ENCODE peak calls at places on chromosomes 11 and 22, in five cellular contexts. One of them, this sample, is unnamed. For H3K4me1, the result is how much of the 10 kb centered on the place peaks cover.

GRCh38 chr11:64694026-64694755 is 28.8 kb downstream of the NRXN2 start:
- DNase-seq in endodermal cell: no peak
- DNase-seq in left ventricle myocardium inferior: no peak
- DNase-seq in pancreas: no peak
- DNase-seq in K562: no peak
- DNase-seq in this sample: no peak

GRCh38 chr11:7072401-7073028 is 16.3 kb upstream of the RBMXL2 start:
- DNase-seq in endodermal cell: no peak
- DNase-seq in left ventricle myocardium inferior: no peak
- DNase-seq in pancreas: no peak
- DNase-seq in K562: peak
- DNase-seq in this sample: no peak

GRCh38 chr11:6405837-6406236 is 13.1 kb downstream of the APBB1 start:
- DNase-seq in endodermal cell: no peak
- DNase-seq in left ventricle myocardium inferior: no peak
- DNase-seq in pancreas: no peak
- DNase-seq in K562: no peak
- DNase-seq in this sample: no peak

GRCh38 chr11:17988465-17988864 is 24.4 kb downstream of the SERGEF start:
- DNase-seq in endodermal cell: no peak
- DNase-seq in left ventricle myocardium inferior: no peak
- DNase-seq in pancreas: no peak
- DNase-seq in K562: no peak
- DNase-seq in this sample: no peak

GRCh38 chr11:76835928-76836612 is 24.6 kb upstream of the ACER3 start:
- DNase-seq in endodermal cell: no peak
- DNase-seq in left ventricle myocardium inferior: peak
- DNase-seq in pancreas: peak
- DNase-seq in K562: no peak
- DNase-seq in this sample: peak

GRCh38 chr22:36369004-36369921 is 18.5 kb downstream of the MYH9 start:
- DNase-seq in endodermal cell: peak
- DNase-seq in left ventricle myocardium inferior: no peak
- DNase-seq in pancreas: no peak
- DNase-seq in K562: no peak
- DNase-seq in this sample: peak

GRCh38 chr11:63920126-63920869 is 3.3 kb upstream of the RCOR2 start:
- DNase-seq in endodermal cell: peak
- DNase-seq in left ventricle myocardium inferior: peak
- DNase-seq in pancreas: peak
- DNase-seq in K562: no peak
- DNase-seq in this sample: no peak

GRCh38 chr11:101835465-101836063 is 79.2 kb upstream of the CEP126 start:
- DNase-seq in endodermal cell: no peak
- DNase-seq in left ventricle myocardium inferior: no peak
- DNase-seq in pancreas: no peak
- DNase-seq in K562: no peak
- DNase-seq in this sample: no peak

GRCh38 chr11:2933376-2934056 is 4.3 kb upstream of the PHLDA2 start:
- DNase-seq in endodermal cell: peak
- DNase-seq in left ventricle myocardium inferior: peak
- DNase-seq in pancreas: no peak
- DNase-seq in K562: no peak
- DNase-seq in this sample: peak

GRCh38 chr11:22566293-22566692 is 59.3 kb downstream of the FANCF start:
- DNase-seq in endodermal cell: peak
- DNase-seq in left ventricle myocardium inferior: no peak
- DNase-seq in pancreas: no peak
- DNase-seq in K562: no peak
- DNase-seq in this sample: no peak

GRCh38 chr11:2781413-2782274 is 81.8 kb upstream of the KCNQ1OT1 start:
- DNase-seq in endodermal cell: peak
- DNase-seq in left ventricle myocardium inferior: peak
- DNase-seq in pancreas: peak
- DNase-seq in K562: peak
- DNase-seq in this sample: peak

GRCh38 chr11:130428271-130428670 is at the start of gene ADAMTS8:
- DNase-seq in endodermal cell: no peak
- DNase-seq in left ventricle myocardium inferior: no peak
- DNase-seq in pancreas: no peak
- DNase-seq in K562: no peak
- DNase-seq in this sample: no peak

GRCh38 chr11:61524446-61524845 is 15.9 kb downstream of the LRRC10B start:
- DNase-seq in endodermal cell: no peak
- DNase-seq in left ventricle myocardium inferior: no peak
- DNase-seq in pancreas: no peak
- DNase-seq in K562: no peak
- DNase-seq in this sample: no peak

GRCh38 chr11:125674210-125674609 is 6.4 kb downstream of the ACRV1 start:
- DNase-seq in endodermal cell: no peak
- DNase-seq in left ventricle myocardium inferior: no peak
- DNase-seq in pancreas: no peak
- DNase-seq in K562: no peak
- DNase-seq in this sample: no peak

GRCh38 chr11:104191124-104191523 is 27.2 kb upstream of the PDGFD start:
- DNase-seq in endodermal cell: no peak
- DNase-seq in left ventricle myocardium inferior: no peak
- DNase-seq in pancreas: no peak
- DNase-seq in K562: no peak
- DNase-seq in this sample: no peak

GRCh38 chr22:48665286-48666010 is 1162.2 kb downstream of the BRD1 start:
- DNase-seq in endodermal cell: no peak
- DNase-seq in left ventricle myocardium inferior: no peak
- DNase-seq in pancreas: no peak
- DNase-seq in K562: no peak
- DNase-seq in this sample: no peak

GRCh38 chr22:32754413-32755041 is 47.0 kb upstream of the TIMP3 start:
- DNase-seq in endodermal cell: no peak
- DNase-seq in left ventricle myocardium inferior: peak
- DNase-seq in pancreas: no peak
- DNase-seq in K562: no peak
- DNase-seq in this sample: peak

GRCh38 chr11:3089236-3090061 is 32.2 kb upstream of the CARS1 start:
- DNase-seq in endodermal cell: no peak
- DNase-seq in left ventricle myocardium inferior: no peak
- DNase-seq in pancreas: no peak
- DNase-seq in K562: no peak
- DNase-seq in this sample: no peak

GRCh38 chr11:36311926-36312592 is 16.0 kb downstream of the PRR5L start:
- DNase-seq in endodermal cell: no peak
- DNase-seq in left ventricle myocardium inferior: no peak
- DNase-seq in pancreas: no peak
- DNase-seq in K562: no peak
- DNase-seq in this sample: no peak

GRCh38 chr11:44203270-44204043 is 106.5 kb downstream of the ALX4 start:
- DNase-seq in endodermal cell: no peak
- DNase-seq in left ventricle myocardium inferior: peak
- DNase-seq in pancreas: no peak
- DNase-seq in K562: no peak
- DNase-seq in this sample: no peak

GRCh38 chr11:126061707-126062678 is 673 bp downstream of the CDON start:
- DNase-seq in endodermal cell: peak
- DNase-seq in left ventricle myocardium inferior: peak
- DNase-seq in pancreas: peak
- DNase-seq in K562: peak
- DNase-seq in this sample: peak

GRCh38 chr22:19176175-19176630 is 2.3 kb downstream of the SLC25A1 start:
- DNase-seq in endodermal cell: peak
- DNase-seq in left ventricle myocardium inferior: no peak
- DNase-seq in pancreas: no peak
- DNase-seq in K562: no peak
- DNase-seq in this sample: no peak

GRCh38 chr11:824942-825341 is 2.8 kb upstream of the CRACR2B start:
- DNase-seq in endodermal cell: no peak
- DNase-seq in left ventricle myocardium inferior: no peak
- DNase-seq in pancreas: peak
- DNase-seq in K562: no peak
- DNase-seq in this sample: no peak

GRCh38 chr11:69209936-69210659 is 54.4 kb downstream of the SMIM38 start:
- DNase-seq in endodermal cell: peak
- DNase-seq in left ventricle myocardium inferior: no peak
- DNase-seq in pancreas: no peak
- DNase-seq in K562: peak
- DNase-seq in this sample: peak

GRCh38 chr11:119081682-119082081 is 3.0 kb upstream of the HMBS start:
- DNase-seq in endodermal cell: no peak
- DNase-seq in left ventricle myocardium inferior: no peak
- DNase-seq in pancreas: no peak
- DNase-seq in K562: no peak
- DNase-seq in this sample: no peak

GRCh38 chr11:123302751-123303195 is 107.7 kb upstream of the CLMP start:
- DNase-seq in endodermal cell: peak
- DNase-seq in left ventricle myocardium inferior: no peak
- DNase-seq in pancreas: no peak
- DNase-seq in K562: no peak
- DNase-seq in this sample: peak

GRCh38 chr11:58577441-58578135 is 1.3 kb upstream of the ZFP91 start:
- DNase-seq in endodermal cell: no peak
- DNase-seq in left ventricle myocardium inferior: peak
- DNase-seq in pancreas: peak
- DNase-seq in K562: peak
- DNase-seq in this sample: peak

GRCh38 chr11:58578635-58579191 is at the start of gene ZFP91:
- DNase-seq in endodermal cell: peak
- DNase-seq in left ventricle myocardium inferior: peak
- DNase-seq in pancreas: peak
- DNase-seq in K562: peak
- DNase-seq in this sample: peak

GRCh38 chr11:58578136-58578634 is 678 bp upstream of the ZFP91 start:
- DNase-seq in endodermal cell: peak
- DNase-seq in left ventricle myocardium inferior: peak
- DNase-seq in pancreas: peak
- DNase-seq in K562: peak
- DNase-seq in this sample: peak

GRCh38 chr11:58580311-58580710 is 1.4 kb downstream of the ZFP91 start:
- DNase-seq in endodermal cell: no peak
- DNase-seq in left ventricle myocardium inferior: no peak
- DNase-seq in pancreas: no peak
- DNase-seq in K562: no peak
- DNase-seq in this sample: no peak

GRCh38 chr11:58579192-58580129 is 598 bp downstream of the ZFP91 start:
- DNase-seq in endodermal cell: peak
- DNase-seq in left ventricle myocardium inferior: peak
- DNase-seq in pancreas: peak
- DNase-seq in K562: peak
- DNase-seq in this sample: peak
- H3K4me1 ChIP-seq in endodermal cell: under half
- H3K4me1 ChIP-seq in left ventricle myocardium inferior: half or more
- H3K4me1 ChIP-seq in pancreas: under half
- H3K4me1 ChIP-seq in K562: under half
- H3K4me1 ChIP-seq in this sample: under half

DNA sequence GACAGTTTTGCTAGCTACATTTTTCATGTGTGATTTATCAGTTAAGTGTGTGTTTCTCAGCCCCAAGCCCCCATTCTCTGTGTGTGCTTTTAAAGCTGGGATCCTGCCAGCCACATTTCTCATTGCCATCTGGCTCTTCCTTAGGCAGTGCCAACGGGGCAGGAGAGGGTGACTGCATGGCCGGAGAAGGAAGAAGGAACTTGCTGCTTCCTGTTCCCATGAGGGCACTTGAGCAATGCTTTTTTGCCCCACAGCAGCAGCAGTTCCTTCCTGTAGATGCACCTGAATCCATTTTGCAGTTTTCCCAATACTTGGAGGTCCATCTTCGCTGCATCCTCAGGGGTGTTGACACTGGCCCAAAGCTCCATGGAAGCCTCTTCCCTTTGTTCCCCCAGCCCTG is 37.5 kb downstream of the TNRC6B start:
- DNase-seq in endodermal cell: no peak
- DNase-seq in left ventricle myocardium inferior: peak
- DNase-seq in pancreas: peak
- DNase-seq in K562: no peak
- DNase-seq in this sample: no peak
- H3K4me1 ChIP-seq in endodermal cell: under half
- H3K4me1 ChIP-seq in left ventricle myocardium inferior: half or more
- H3K4me1 ChIP-seq in pancreas: under half
- H3K4me1 ChIP-seq in K562: under half
- H3K4me1 ChIP-seq in this sample: under half

GRCh38 chr11:60363542-60364525 is 14.5 kb upstream of the MS4A7 start:
- DNase-seq in endodermal cell: peak
- DNase-seq in left ventricle myocardium inferior: no peak
- DNase-seq in pancreas: peak
- DNase-seq in K562: peak
- DNase-seq in this sample: peak
- H3K4me1 ChIP-seq in endodermal cell: under half
- H3K4me1 ChIP-seq in left ventricle myocardium inferior: under half
- H3K4me1 ChIP-seq in pancreas: under half
- H3K4me1 ChIP-seq in K562: under half
- H3K4me1 ChIP-seq in this sample: under half

GRCh38 chr11:114166897-114167323 is 107.4 kb downstream of the ZBTB16 start:
- DNase-seq in endodermal cell: no peak
- DNase-seq in left ventricle myocardium inferior: no peak
- DNase-seq in pancreas: no peak
- DNase-seq in K562: no peak
- DNase-seq in this sample: peak
- H3K4me1 ChIP-seq in endodermal cell: under half
- H3K4me1 ChIP-seq in left ventricle myocardium inferior: half or more
- H3K4me1 ChIP-seq in pancreas: half or more
- H3K4me1 ChIP-seq in K562: under half
- H3K4me1 ChIP-seq in this sample: under half

This sample was measured in mesenchymal stem cell.